ENCODE peak calls at places on chromosomes 6 and 20, in eight cellular contexts. E, Y, R, N, H, V, J and L are unnamed samples.
A peak's percentile ranks its signal among the peaks of the same experiment; 100 is the strongest.

GRCh38 chr6:28764761-28765282 is 159.0 kb downstream of the TRIM27 start:
- DNase-seq in E (no peak), Y (no peak), R (no peak), N (no peak), H (no peak), V (no peak), J (no peak), L (no peak)

GRCh38 chr20:43188861-43189613 is 669 bp downstream of the PTPRT start:
- DNase-seq in E (no peak), Y (no peak), R (no peak), N (no peak), H (no peak), V (no peak), J (no peak), L (no peak)

GRCh38 chr6:6793388-6794250 is 205.1 kb downstream of the LY86 start:
- DNase-seq in E (no peak), Y (no peak), R (no peak), N (peak; percentile 70), H (no peak), V (no peak), J (no peak), L (no peak)

GRCh38 chr6:107653183-107653580 is 163.3 kb downstream of the SOBP start:
- DNase-seq in E (no peak), Y (peak; percentile 56), R (no peak), N (no peak), H (no peak), V (no peak), J (no peak), L (no peak)

GRCh38 chr6:31572041-31572911 is at the start of gene LTA:
- DNase-seq in E (no peak), Y (no peak), R (no peak), N (no peak), H (no peak), V (peak; percentile 70), J (no peak), L (no peak)

GRCh38 chr6:127186889-127187288 is 68.4 kb downstream of the RSPO3 start:
- DNase-seq in E (peak; percentile 71), Y (peak; percentile 65), R (no peak), N (peak; percentile 91), H (no peak), V (peak; percentile 21), J (peak; percentile 24), L (peak; percentile 37)

GRCh38 chr6:101195581-101195980 is 197.9 kb upstream of the GRIK2 start:
- DNase-seq in E (no peak), Y (no peak), R (peak; percentile 35), N (no peak), H (no peak), V (no peak), J (no peak), L (peak; percentile 77)

GRCh38 chr6:108874470-108875160 is 26.4 kb downstream of the ARMC2 start:
- DNase-seq in E (no peak), Y (peak; percentile 31), R (peak; percentile 13), N (no peak), H (no peak), V (no peak), J (no peak), L (peak; percentile 82)

GRCh38 chr20:45934046-45934586 is 367 bp upstream of the PCIF1 start:
- DNase-seq in E (peak; percentile 73), Y (peak; percentile 77), R (peak; percentile 52), N (peak; percentile 87), H (peak; percentile 53), V (peak; percentile 76), J (no peak), L (peak; percentile 68)

GRCh38 chr6:79705456-79705995 is 74.4 kb downstream of the SH3BGRL2 start:
- DNase-seq in E (no peak), Y (no peak), R (no peak), N (no peak), H (no peak), V (no peak), J (no peak), L (no peak)

GRCh38 chr6:38194282-38194572 is 374.7 kb downstream of the ZFAND3 start:
- DNase-seq in E (no peak), Y (no peak), R (no peak), N (no peak), H (no peak), V (no peak), J (no peak), L (no peak)

GRCh38 chr6:151729829-151730495 is 77.5 kb upstream of the ESR1 start:
- DNase-seq in E (no peak), Y (no peak), R (no peak), N (no peak), H (no peak), V (no peak), J (peak; percentile 2), L (no peak)

GRCh38 chr6:46652603-46653438 is at the start of the genes CYP39A1 and SLC25A27:
- DNase-seq in E (peak; percentile 98), Y (peak; percentile 92), R (peak; percentile 83), N (peak; percentile 97), H (peak; percentile 98), V (peak; percentile 90), J (peak; percentile 93), L (peak; percentile 97)
- H3K27ac ChIP-seq in E (peak within 1 kb of the TSS; percentile 91), Y (peak within 1 kb of the TSS; percentile 90), R (peak within 1 kb of the TSS; percentile 22), N (peak within 1 kb of the TSS; percentile 75), H (peak within 1 kb of the TSS; percentile 92), V (peak within 1 kb of the TSS; percentile 96), J (peak within 1 kb of the TSS; percentile 82), L (peak within 1 kb of the TSS; percentile 36)

GRCh38 chr20:51409192-51409875 is 133.2 kb downstream of the NFATC2 start:
- DNase-seq in E (no peak), Y (no peak), R (no peak), N (no peak), H (no peak), V (no peak), J (no peak), L (no peak)
- H3K4me1 ChIP-seq in E (peaks cover 9% of the 10 kb centered on the region), Y (peaks cover 13% of the 10 kb centered on the region), R (no peaks in the 10 kb centered on the region), N (peaks cover 7% of the 10 kb centered on the region), H (no peaks in the 10 kb centered on the region), V (peaks cover 46% of the 10 kb centered on the region), J (peaks cover 5% of the 10 kb centered on the region), L (peaks cover 6% of the 10 kb centered on the region)

DNA sequence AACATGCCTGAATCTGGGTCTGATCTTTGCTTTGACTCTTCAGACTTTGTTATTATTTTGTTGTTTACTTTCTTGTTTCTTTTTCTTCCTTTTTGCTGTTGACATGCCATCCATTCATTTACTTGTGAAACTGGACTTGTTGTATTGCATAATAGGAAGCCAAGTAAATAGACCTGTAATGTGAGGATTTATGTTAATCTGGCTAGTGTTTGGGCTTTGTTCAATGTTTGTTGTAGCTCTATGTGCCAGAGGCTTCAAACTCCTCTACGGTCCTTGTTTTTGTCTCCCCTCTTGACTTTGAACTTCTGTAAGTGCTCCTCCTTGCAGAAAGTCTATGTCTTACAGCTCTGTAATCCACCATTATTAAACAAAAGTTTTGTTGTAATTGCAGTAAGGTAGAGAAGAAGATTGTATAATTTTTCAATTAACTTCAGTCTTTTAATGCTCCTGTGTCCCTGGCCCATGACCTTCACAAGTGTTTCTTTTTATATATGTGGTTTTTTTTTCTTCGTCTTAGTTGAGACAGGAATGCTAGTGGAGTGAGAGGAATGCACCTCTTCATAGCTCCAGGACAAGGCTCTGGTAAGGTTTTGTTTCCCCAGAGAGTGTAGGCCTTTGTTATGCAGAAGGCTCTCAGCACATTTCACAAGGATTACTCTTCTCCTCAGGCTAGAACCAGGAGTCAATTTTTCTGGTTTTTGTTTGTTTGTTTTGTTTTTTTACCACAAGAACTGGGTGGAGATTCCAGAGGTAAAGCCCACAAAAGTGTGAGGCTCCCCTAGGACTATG is 1061.8 kb upstream of the CITED2 start:
- DNase-seq in E (no peak), Y (no peak), R (peak; percentile 96), N (no peak), H (no peak), V (no peak), J (peak; percentile 69), L (peak; percentile 60)
- H3K27ac ChIP-seq in E (no peak overlapping the region), Y (no peak overlapping the region), R (no peak overlapping the region), N (no peak overlapping the region), H (no peak overlapping the region), V (no peak overlapping the region), J (no peak overlapping the region), L (peak overlapping the region; percentile 99)

GRCh38 chr6:53299331-53299835 is 49.4 kb downstream of the ELOVL5 start:
- DNase-seq in E (no peak), Y (no peak), R (no peak), N (no peak), H (no peak), V (no peak), J (no peak), L (no peak)

GRCh38 chr6:53302678-53303360 is 45.9 kb downstream of the ELOVL5 start:
- DNase-seq in E (no peak), Y (no peak), R (peak; percentile 97), N (no peak), H (no peak), V (no peak), J (peak; percentile 84), L (peak; percentile 90)

GRCh38 chr6:53306819-53307347 is 41.9 kb downstream of the ELOVL5 start:
- DNase-seq in E (no peak), Y (no peak), R (peak; percentile 81), N (no peak), H (no peak), V (no peak), J (peak; percentile 92), L (no peak)

GRCh38 chr6:53300656-53301551 is 47.8 kb downstream of the ELOVL5 start:
- DNase-seq in E (peak; percentile 79), Y (no peak), R (peak; percentile 82), N (peak; percentile 66), H (peak; percentile 41), V (no peak), J (peak; percentile 23), L (peak; percentile 84)

DNA sequence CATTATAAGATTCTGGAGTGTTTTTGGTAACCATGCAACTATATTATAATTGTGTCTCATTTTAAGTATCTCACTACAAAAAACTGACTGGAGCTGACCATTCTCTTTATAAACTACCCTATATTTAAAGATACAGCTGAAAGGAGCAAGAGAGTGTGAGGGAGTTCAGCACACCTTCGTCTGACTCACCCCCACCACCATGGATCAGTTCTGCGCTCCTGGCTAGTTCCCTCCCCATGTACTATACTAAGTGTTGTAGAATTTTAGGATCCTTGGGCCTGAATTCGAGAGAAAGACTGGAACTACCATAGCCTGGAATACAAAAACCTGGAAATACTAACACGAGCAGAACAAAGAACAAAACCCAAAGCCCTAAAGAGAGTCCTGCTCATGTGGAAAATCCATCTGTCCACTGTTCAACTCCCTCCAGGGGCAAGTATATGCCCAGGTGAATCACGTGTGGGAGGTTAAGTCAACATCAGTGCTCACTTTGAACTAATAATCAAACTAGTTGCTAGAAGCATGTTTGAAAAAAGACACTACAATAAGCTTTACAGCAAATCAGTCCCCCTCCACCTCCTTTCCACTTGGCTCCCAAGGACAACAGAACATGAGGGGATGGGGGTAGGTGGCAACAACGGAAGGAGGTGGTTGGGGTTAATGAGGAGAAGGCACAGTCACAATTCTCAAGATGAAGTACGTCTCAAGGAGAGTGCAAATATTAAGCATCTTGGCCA is 46.8 kb downstream of the ELOVL5 start:
- DNase-seq in E (no peak), Y (no peak), R (peak; percentile 35), N (no peak), H (no peak), V (no peak), J (peak; percentile 17), L (no peak)
- H3K4me1 ChIP-seq in E (peaks cover 60% of the 10 kb centered on the region), Y (peaks cover 23% of the 10 kb centered on the region), R (peaks cover 3% of the 10 kb centered on the region), N (peaks cover 45% of the 10 kb centered on the region), H (peaks cover 20% of the 10 kb centered on the region), V (peaks cover 23% of the 10 kb centered on the region), J (peaks cover 42% of the 10 kb centered on the region), L (peaks cover 40% of the 10 kb centered on the region)

GRCh38 chr6:136947037-136947436 is 24.9 kb downstream of the SLC35D3 start:
- DNase-seq in E (no peak), Y (no peak), R (no peak), N (no peak), H (no peak), V (no peak), J (no peak), L (no peak)
- H3K27ac ChIP-seq in E (no peak overlapping the region), Y (no peak overlapping the region), R (no peak overlapping the region), N (no peak overlapping the region), H (no peak overlapping the region), V (no peak overlapping the region), J (no peak overlapping the region), L (no peak overlapping the region)

GRCh38 chr6:15340775-15341174 is 94.9 kb downstream of the JARID2 start:
- DNase-seq in E (no peak), Y (no peak), R (no peak), N (no peak), H (no peak), V (peak; percentile 42), J (no peak), L (no peak)
- H3K4me1 ChIP-seq in E (peaks cover 5% of the 10 kb centered on the region), Y (peaks cover 33% of the 10 kb centered on the region), R (peaks cover 2% of the 10 kb centered on the region), N (peaks cover 29% of the 10 kb centered on the region), H (no peaks in the 10 kb centered on the region), V (peaks cover 30% of the 10 kb centered on the region), J (peaks cover 12% of the 10 kb centered on the region), L (peaks cover 48% of the 10 kb centered on the region)